ENCODE peak calls at places on chromosomes 13 and 19, in eight cellular contexts. R, V, N, I, Z, F, J and W are unnamed samples. For H3K79me2, the result is how much of the 10 kb centered on the place peaks cover.

GRCh38 chr13:29561918-29562317 is 33.6 kb downstream of the SLC7A1 start:
- DNase-seq in R (no peak), V (peak), N (no peak), I (no peak), Z (no peak), F (no peak), J (no peak), W (no peak)

GRCh38 chr19:53549354-53549753 is 11.4 kb downstream of the ZNF331 start:
- DNase-seq in R (peak), V (peak), N (no peak), I (no peak), Z (no peak), F (no peak), J (no peak), W (no peak)

GRCh38 chr13:100196380-100196779 is 107.5 kb downstream of the PCCA start:
- DNase-seq in R (no peak), V (no peak), N (no peak), I (no peak), Z (no peak), F (no peak), J (no peak), W (no peak)

GRCh38 chr13:111227405-111227804 is 93.0 kb upstream of the TEX29 start:
- DNase-seq in R (no peak), V (no peak), N (no peak), I (no peak), Z (no peak), F (no peak), J (no peak), W (no peak)

GRCh38 chr19:12995596-12996541 is 594 bp downstream of the NFIX start:
- DNase-seq in R (peak), V (no peak), N (no peak), I (no peak), Z (no peak), F (no peak), J (peak), W (no peak)

GRCh38 chr19:36149673-36150406 is 2.4 kb downstream of the COX7A1 start:
- DNase-seq in R (no peak), V (no peak), N (no peak), I (no peak), Z (no peak), F (no peak), J (no peak), W (no peak)

GRCh38 chr13:33213797-33214196 is 71.8 kb downstream of the STARD13 start:
- DNase-seq in R (no peak), V (peak), N (no peak), I (peak), Z (no peak), F (no peak), J (no peak), W (no peak)

GRCh38 chr13:72884111-72884510 is 102.2 kb downstream of the PIBF1 start:
- DNase-seq in R (no peak), V (no peak), N (no peak), I (no peak), Z (no peak), F (no peak), J (no peak), W (no peak)

DNA sequence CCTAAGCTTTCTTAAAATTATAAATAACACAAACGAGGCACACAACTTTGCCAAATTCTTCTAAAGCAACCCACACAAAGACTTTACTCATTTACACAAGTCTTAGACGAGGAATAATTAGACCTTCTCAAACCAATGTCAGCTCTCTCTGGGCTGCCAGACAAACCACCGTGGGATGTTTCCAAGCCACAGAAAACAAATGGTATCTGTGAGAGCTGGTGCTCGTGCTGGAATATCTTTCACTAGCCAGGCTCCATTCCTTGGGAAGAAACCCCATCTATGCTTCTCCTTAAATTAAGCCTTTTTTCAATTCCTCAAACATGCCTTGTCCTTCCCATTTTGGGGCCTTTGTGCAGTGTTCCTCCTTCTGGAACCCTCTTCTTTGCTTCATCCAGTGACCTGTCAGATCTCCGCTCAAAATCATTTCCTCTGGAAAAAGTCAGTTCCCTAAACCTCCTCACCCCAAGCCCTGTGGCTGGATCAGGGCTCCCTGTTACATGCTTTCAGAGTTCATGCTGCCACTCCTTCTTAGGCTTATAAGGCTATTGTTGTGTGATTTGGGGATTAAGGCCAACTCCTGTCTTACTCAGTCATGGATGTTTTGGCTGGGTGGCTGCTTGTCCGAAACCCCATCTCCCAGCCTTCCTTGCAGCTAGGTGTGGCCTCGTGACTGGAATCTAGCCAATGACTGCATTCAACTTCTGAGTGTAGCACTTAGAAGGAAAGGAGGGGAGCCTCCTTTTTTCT is 64.2 kb upstream of the GTF2F2 start:
- DNase-seq in R (no peak), V (no peak), N (peak), I (peak), Z (peak), F (no peak), J (no peak), W (no peak)
- TF ChIP-seq EZH2phosphoT487 in R (no peak), V (no peak), N (no peak), I (no peak), Z (no peak), F (no peak), J (no peak), W (no peak)

GRCh38 chr19:623974-624373 is 9.4 kb downstream of the POLRMT start:
- DNase-seq in R (no peak), V (no peak), N (no peak), I (peak), Z (no peak), F (no peak), J (no peak), W (no peak)

GRCh38 chr19:625257-625656 is 8.1 kb downstream of the POLRMT start:
- DNase-seq in R (no peak), V (no peak), N (no peak), I (no peak), Z (no peak), F (no peak), J (no peak), W (no peak)

GRCh38 chr19:629961-630714 is 3.2 kb downstream of the POLRMT start:
- DNase-seq in R (no peak), V (no peak), N (no peak), I (no peak), Z (no peak), F (no peak), J (no peak), W (no peak)

GRCh38 chr19:624433-625109 is 8.8 kb downstream of the POLRMT start:
- DNase-seq in R (no peak), V (no peak), N (no peak), I (no peak), Z (no peak), F (no peak), J (no peak), W (no peak)

DNA sequence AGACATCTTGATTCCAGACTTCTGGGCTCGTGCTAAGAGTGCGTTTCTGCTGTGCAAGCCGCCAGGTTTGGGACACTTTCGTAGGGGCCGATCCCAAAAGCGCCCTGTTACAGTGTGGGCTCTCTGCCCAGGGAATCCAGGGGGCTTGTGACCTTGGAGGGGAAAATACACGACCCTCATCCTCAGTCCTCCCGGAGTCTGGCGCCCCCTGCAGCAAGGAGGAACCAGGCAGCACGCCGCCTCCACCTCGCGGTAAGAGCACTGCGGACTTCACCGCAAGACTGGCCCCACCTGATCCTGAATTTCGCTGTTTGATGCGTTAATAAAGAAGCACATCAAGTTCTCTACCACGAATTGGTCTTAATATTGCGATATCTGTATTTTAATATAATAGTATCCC is 5.2 kb downstream of the POLRMT start:
- DNase-seq in R (no peak), V (peak), N (no peak), I (peak), Z (no peak), F (no peak), J (peak), W (no peak)
- TF ChIP-seq CTCF in R (peak), V (peak), N (peak), I (peak), Z (peak), F (peak), J (peak), W (peak)

GRCh38 chr19:5290336-5291262 is 50.0 kb downstream of the PTPRS start:
- DNase-seq in R (no peak), V (no peak), N (no peak), I (no peak), Z (no peak), F (no peak), J (peak), W (no peak)
- H3K79me2 ChIP-seq in R (under half), V (half or more), N (under half), I (half or more), Z (under half), F (under half), J (half or more), W (under half)

GRCh38 chr13:53545340-53545941 is 516.8 kb downstream of the OLFM4 start:
- DNase-seq in R (no peak), V (peak), N (no peak), I (peak), Z (no peak), F (no peak), J (no peak), W (no peak)
- TF ChIP-seq EZH2phosphoT487 in R (no peak), V (no peak), N (no peak), I (no peak), Z (no peak), F (no peak), J (no peak), W (no peak)

DNA sequence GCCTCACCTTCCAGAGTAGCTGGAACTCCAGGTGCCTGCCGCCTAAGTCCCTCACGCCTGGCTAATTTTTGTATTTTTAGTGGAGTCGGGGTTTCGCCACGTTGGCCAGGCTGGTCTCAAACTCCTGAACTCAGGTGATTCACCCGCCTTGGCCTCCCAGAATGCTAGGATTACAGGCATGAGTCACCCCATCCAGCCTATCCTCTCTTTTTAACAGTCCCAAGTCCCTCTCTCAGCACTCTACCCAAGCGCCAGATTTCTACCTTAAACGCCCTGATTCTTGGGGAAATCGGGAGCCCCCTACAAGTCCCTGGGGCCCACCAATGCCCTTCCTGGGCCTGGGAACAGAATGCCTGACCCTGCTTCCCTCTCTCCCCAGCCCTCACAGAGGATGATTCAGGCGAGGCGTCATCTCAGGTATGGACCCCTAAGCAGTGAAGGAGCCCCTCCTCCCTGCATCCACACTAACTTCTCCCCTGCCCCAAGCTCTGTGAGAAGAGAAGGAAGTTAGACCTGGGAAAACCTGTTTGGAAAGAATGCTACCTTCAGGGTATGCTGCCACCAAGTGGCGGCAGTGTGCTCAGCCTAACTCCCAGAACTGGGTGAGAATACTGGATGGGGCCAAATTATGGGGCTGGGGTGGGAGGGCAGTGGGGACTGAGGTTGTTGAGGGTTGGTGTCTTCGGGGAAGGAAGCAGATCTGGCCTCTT is 20.8 kb upstream of the EBI3 start:
- DNase-seq in R (peak), V (peak), N (peak), I (peak), Z (peak), F (peak), J (peak), W (peak)
- TF ChIP-seq CTCF in R (peak), V (peak), N (peak), I (peak), Z (peak), F (peak), J (peak), W (peak)

GRCh38 chr19:8566855-8567254 is 10.4 kb downstream of the MYO1F start:
- DNase-seq in R (no peak), V (no peak), N (peak), I (no peak), Z (no peak), F (no peak), J (no peak), W (no peak)

GRCh38 chr19:8571006-8571411 is 6.2 kb downstream of the MYO1F start:
- DNase-seq in R (no peak), V (no peak), N (peak), I (no peak), Z (no peak), F (no peak), J (no peak), W (peak)

GRCh38 chr19:8573316-8573715 is 3.9 kb downstream of the MYO1F start:
- DNase-seq in R (no peak), V (no peak), N (no peak), I (no peak), Z (no peak), F (no peak), J (no peak), W (no peak)

GRCh38 chr19:8569066-8569761 is 8.0 kb downstream of the MYO1F start:
- DNase-seq in R (no peak), V (no peak), N (peak), I (no peak), Z (peak), F (no peak), J (no peak), W (peak)

GRCh38 chr19:8567522-8568172 is 9.6 kb downstream of the MYO1F start:
- DNase-seq in R (no peak), V (no peak), N (no peak), I (no peak), Z (no peak), F (no peak), J (no peak), W (no peak)
- H3K79me2 ChIP-seq in R (under half), V (under half), N (under half), I (under half), Z (under half), F (under half), J (under half), W (under half)

DNA sequence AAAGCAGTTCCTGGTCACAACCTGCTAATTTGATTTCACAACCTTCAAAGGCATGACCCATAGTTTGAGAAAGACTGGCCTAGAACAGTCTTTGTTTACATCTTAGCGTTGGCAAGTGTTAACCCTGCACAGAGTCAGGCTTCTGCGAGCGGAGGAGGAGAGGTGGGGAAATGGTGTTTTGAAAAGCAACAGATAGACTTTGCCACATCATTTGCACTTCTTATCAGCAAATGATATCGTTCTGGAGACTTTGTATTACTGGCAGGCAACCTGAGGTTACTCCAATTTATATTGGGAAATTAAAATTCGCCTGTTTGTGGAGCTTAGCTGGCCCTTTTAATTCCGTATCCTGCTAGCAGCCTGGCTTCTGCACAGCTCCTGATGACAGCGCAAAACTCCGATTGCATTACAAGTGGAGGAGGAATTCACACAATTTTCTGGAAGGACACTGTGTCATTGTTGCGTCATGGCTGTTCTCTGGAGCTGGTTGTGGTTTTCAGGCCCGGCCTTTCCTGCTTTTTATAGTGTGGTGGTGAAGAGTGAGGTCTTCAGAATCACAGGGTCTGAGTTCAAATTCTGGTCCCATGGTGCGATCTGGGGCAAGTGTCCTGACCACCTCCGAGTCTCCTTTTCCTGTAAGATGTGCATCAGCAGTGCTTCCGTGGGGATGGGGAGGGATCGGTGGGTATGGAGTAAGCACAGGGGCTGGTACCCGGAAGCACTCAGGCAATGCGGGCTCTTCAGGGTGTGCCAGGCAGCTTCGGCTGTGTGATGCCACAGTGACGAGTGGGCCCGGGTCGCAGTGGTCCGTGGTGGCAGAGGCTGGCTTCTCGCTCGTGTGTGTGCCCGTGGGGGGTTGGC is 49.1 kb upstream of the EHD2 start:
- DNase-seq in R (peak), V (no peak), N (peak), I (no peak), Z (no peak), F (no peak), J (no peak), W (no peak)
- TF ChIP-seq EZH2phosphoT487 in R (no peak), V (no peak), N (no peak), I (no peak), Z (no peak), F (no peak), J (no peak), W (no peak)

DNA sequence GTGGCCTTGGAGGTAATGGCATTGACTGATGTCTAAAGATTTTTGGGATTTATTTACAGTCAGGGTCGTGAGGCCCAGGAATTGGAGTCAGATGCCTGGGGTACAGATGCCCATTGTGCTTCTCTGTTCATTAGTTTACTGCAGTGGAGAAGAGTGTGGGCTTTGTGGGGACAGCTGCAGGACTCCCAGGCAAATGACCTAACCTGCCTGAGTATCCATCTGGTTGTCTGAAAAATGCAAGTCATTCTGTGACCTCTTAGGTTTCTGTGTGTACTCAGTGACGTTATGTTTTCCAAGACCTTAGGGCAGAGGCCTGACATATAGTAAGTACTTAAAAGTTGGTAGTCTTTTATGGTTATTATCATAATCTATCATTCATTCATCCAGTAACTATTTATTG is 60.5 kb downstream of the SPATA13 start:
- DNase-seq in R (no peak), V (no peak), N (peak), I (no peak), Z (no peak), F (no peak), J (no peak), W (no peak)
- TF ChIP-seq CTCF in R (no peak), V (no peak), N (no peak), I (no peak), Z (no peak), F (no peak), J (no peak), W (no peak)

GRCh38 chr13:74115138-74115537 is 19.1 kb downstream of the KLF12 start:
- DNase-seq in R (no peak), V (no peak), N (peak), I (no peak), Z (no peak), F (no peak), J (no peak), W (no peak)

GRCh38 chr13:74118328-74118727 is 15.9 kb downstream of the KLF12 start:
- DNase-seq in R (no peak), V (no peak), N (no peak), I (no peak), Z (no peak), F (no peak), J (no peak), W (no peak)

GRCh38 chr13:74114641-74115040 is 19.6 kb downstream of the KLF12 start:
- DNase-seq in R (no peak), V (no peak), N (no peak), I (no peak), Z (no peak), F (no peak), J (no peak), W (no peak)

GRCh38 chr13:74114202-74114601 is 20.0 kb downstream of the KLF12 start:
- DNase-seq in R (no peak), V (no peak), N (peak), I (no peak), Z (no peak), F (no peak), J (no peak), W (no peak)

DNA sequence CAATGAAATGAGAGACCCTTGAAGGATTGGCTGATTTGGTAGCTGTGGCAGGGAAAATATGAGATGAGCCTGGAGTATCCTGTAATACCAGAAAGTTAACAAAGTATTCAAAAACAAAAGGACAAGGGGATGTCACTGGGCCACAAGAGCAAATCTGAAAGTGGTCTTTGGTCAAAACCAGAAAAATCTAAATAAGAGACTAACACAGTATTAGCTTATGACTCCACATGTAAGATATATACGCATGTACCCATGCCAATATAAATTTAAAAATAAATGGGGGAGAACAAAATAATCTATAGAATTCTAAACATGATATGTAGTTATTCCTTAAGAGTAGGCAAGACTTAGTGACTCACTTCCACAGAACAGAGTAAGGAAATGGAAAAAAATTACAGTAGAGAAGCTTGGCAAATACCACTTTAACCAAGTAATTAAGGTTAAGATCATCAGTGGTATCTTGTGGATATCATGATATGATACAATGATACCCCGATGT is 16.9 kb downstream of the KLF12 start:
- DNase-seq in R (no peak), V (no peak), N (no peak), I (no peak), Z (no peak), F (no peak), J (no peak), W (no peak)
- H3K79me2 ChIP-seq in R (half or more), V (half or more), N (half or more), I (half or more), Z (under half), F (half or more), J (half or more), W (half or more)